ENCODE peak calls at places on chromosomes 12 and 14, in ten cellular contexts. R, G, W, U, N, L, A, M, I and V are unnamed samples.

GRCh38 chr12:88052686-88053085 is 23.5 kb upstream of the C12orf50 start:
- DNase-seq in A (no peak), W (peak; percentile 31), M (peak; percentile 38), I (no peak), R (peak; percentile 13), N (no peak), L (no peak), U (peak; percentile 53), G (peak; percentile 34), V (peak; percentile 24)

GRCh38 chr14:103738706-103739451 is 23.3 kb downstream of the ZFYVE21 start:
- DNase-seq in R (no peak), A (no peak), W (no peak), G (no peak), I (no peak), M (no peak), L (no peak), N (no peak), U (no peak), V (peak; percentile 65)

GRCh38 chr14:104579507-104579906 is at the start of gene C14orf180:
- DNase-seq in L (no peak), R (peak; percentile 57), A (no peak), N (peak; percentile 72), W (no peak), G (no peak), U (no peak), I (no peak), M (no peak), V (peak; percentile 9)

GRCh38 chr12:124862768-124863408 is 776 bp downstream of the SCARB1 start:
- DNase-seq in A (peak; percentile 6), W (peak; percentile 25), U (peak; percentile 56), I (peak; percentile 12), M (peak; percentile 66), L (no peak), G (peak; percentile 23), N (no peak), R (peak; percentile 37), V (no peak)

GRCh38 chr12:55681142-55682077 is 26.3 kb downstream of the ITGA7 start:
- DNase-seq in L (no peak), R (peak; percentile 85), W (no peak), G (peak; percentile 71), N (peak; percentile 54), I (no peak), A (no peak), U (peak; percentile 89), M (no peak), V (no peak)

GRCh38 chr14:102629011-102629444 is 36.6 kb downstream of the RCOR1 start:
- DNase-seq in N (no peak), G (no peak), L (no peak), W (no peak), U (no peak), R (no peak), A (no peak), I (no peak), M (no peak), V (no peak)

GRCh38 chr14:59936145-59936544 is 16.2 kb downstream of the LRRC9 start:
- DNase-seq in R (no peak), G (no peak), A (no peak), U (no peak), N (no peak), L (no peak), M (no peak), I (no peak), W (no peak), V (no peak)

GRCh38 chr14:74616507-74616906 is 4.5 kb upstream of the LTBP2 start:
- DNase-seq in I (no peak), A (no peak), W (no peak), N (no peak), M (no peak), G (peak; percentile 93), L (no peak), R (no peak), U (no peak), V (no peak)

GRCh38 chr12:48936379-48936979 is 11.2 kb upstream of the FKBP11 start:
- DNase-seq in N (peak; percentile 62), R (peak; percentile 80), A (peak; percentile 85), W (peak; percentile 62), I (peak; percentile 78), G (peak; percentile 58), U (peak; percentile 90), M (peak; percentile 80), L (peak; percentile 74), V (peak; percentile 8)

GRCh38 chr14:57388072-57388471 is 2.3 kb upstream of the NAA30 start:
- DNase-seq in N (no peak), M (no peak), W (no peak), I (no peak), A (no peak), R (no peak), U (no peak), G (no peak), L (no peak), V (no peak)

GRCh38 chr14:57378661-57379060 is 11.7 kb upstream of the NAA30 start:
- DNase-seq in L (no peak), U (no peak), I (no peak), A (no peak), R (no peak), M (no peak), G (no peak), W (no peak), N (no peak), V (no peak)

GRCh38 chr14:57382283-57382682 is 8.1 kb upstream of the NAA30 start:
- DNase-seq in U (no peak), W (no peak), R (no peak), I (no peak), L (no peak), N (no peak), A (no peak), G (peak; percentile 86), M (no peak), V (no peak)

GRCh38 chr14:57380935-57381334 is 9.5 kb upstream of the NAA30 start:
- DNase-seq in R (no peak), W (no peak), M (no peak), L (no peak), G (no peak), A (no peak), I (no peak), U (no peak), N (no peak), V (no peak)

GRCh38 chr14:57383125-57383524 is 7.3 kb upstream of the NAA30 start:
- DNase-seq in L (no peak), I (no peak), W (no peak), U (no peak), G (no peak), M (no peak), N (no peak), R (no peak), A (no peak), V (no peak)
- H3K27ac ChIP-seq in L (no peak overlapping the region), I (no peak overlapping the region), W (no peak overlapping the region), U (no peak overlapping the region), G (no peak overlapping the region), M (no peak overlapping the region), N (no peak overlapping the region), R (no peak overlapping the region), A (no peak overlapping the region), V (no peak overlapping the region)

GRCh38 chr14:67068246-67068645 is 121.0 kb upstream of the GARIN2 start:
- DNase-seq in W (no peak), R (no peak), A (no peak), L (no peak), N (no peak), I (no peak), U (no peak), G (peak; percentile 65), M (no peak), V (no peak)
- H3K27ac ChIP-seq in W (no peak overlapping the region), R (no peak overlapping the region), A (no peak overlapping the region), L (no peak overlapping the region), N (no peak overlapping the region), I (no peak overlapping the region), U (no peak overlapping the region), G (no peak overlapping the region), M (no peak overlapping the region), V (no peak overlapping the region)

GRCh38 chr12:10366875-10367274 is 23.0 kb downstream of the KLRK1 start:
- DNase-seq in A (no peak), W (no peak), U (no peak), M (no peak), R (no peak), L (no peak), N (no peak), I (no peak), G (no peak), V (no peak)

GRCh38 chr12:10363922-10364838 is 25.7 kb downstream of the KLRK1 start:
- DNase-seq in U (peak; percentile 41), M (no peak), R (peak; percentile 41), L (peak; percentile 58), I (peak; percentile 26), A (peak; percentile 10), W (peak; percentile 51), N (peak; percentile 26), G (peak; percentile 50), V (no peak)

GRCh38 chr12:10364839-10365681 is 24.8 kb downstream of the KLRK1 start:
- DNase-seq in U (peak; percentile 45), W (peak; percentile 67), I (peak; percentile 74), N (peak; percentile 28), A (peak; percentile 33), G (peak; percentile 80), L (peak; percentile 83), R (peak; percentile 71), M (peak; percentile 65), V (no peak)

GRCh38 chr12:10363665-10363921 is 26.2 kb downstream of the KLRK1 start:
- DNase-seq in M (no peak), L (no peak), R (no peak), W (no peak), A (no peak), U (no peak), G (no peak), I (no peak), N (no peak), V (no peak)

GRCh38 chr12:10365716-10366433 is 24.0 kb downstream of the KLRK1 start:
- DNase-seq in M (no peak), G (peak; percentile 58), I (no peak), N (no peak), R (no peak), W (no peak), A (no peak), L (no peak), U (peak; percentile 3), V (no peak)
- H3K27ac ChIP-seq in M (peak overlapping the region; percentile 100), G (no peak overlapping the region), I (peak overlapping the region; percentile 49), N (peak overlapping the region; percentile 96), R (peak overlapping the region; percentile 95), W (no peak overlapping the region), A (peak overlapping the region; percentile 77), L (peak overlapping the region; percentile 98), U (no peak overlapping the region), V (peak overlapping the region; percentile 98)

GRCh38 chr14:68141531-68142088 is 322.0 kb downstream of the RAD51B start:
- DNase-seq in I (no peak), G (peak; percentile 68), M (no peak), R (no peak), L (no peak), N (no peak), A (no peak), W (no peak), U (no peak), V (no peak)

GRCh38 chr14:68144051-68144681 is 324.6 kb downstream of the RAD51B start:
- DNase-seq in R (peak; percentile 31), L (peak; percentile 88), I (peak; percentile 3), N (no peak), M (no peak), U (no peak), W (no peak), A (no peak), G (peak; percentile 66), V (no peak)

GRCh38 chr14:68145539-68145938 is 326.0 kb downstream of the RAD51B start:
- DNase-seq in M (no peak), N (no peak), W (no peak), R (no peak), U (no peak), L (no peak), A (no peak), I (no peak), G (peak; percentile 63), V (no peak)

GRCh38 chr14:68145036-68145435 is 325.5 kb downstream of the RAD51B start:
- DNase-seq in M (no peak), N (no peak), A (no peak), L (no peak), U (no peak), R (peak; percentile 55), G (no peak), W (no peak), I (no peak), V (no peak)

GRCh38 chr14:68143341-68143807 is 323.8 kb downstream of the RAD51B start:
- DNase-seq in U (no peak), A (no peak), G (peak; percentile 91), I (no peak), R (peak; percentile 61), M (peak; percentile 35), N (peak; percentile 80), L (peak; percentile 89), W (no peak), V (peak; percentile 25)
- H3K27ac ChIP-seq in U (no peak overlapping the region), A (no peak overlapping the region), G (peak overlapping the region; percentile 0), I (no peak overlapping the region), R (peak overlapping the region; percentile 89), M (peak overlapping the region; percentile 66), N (peak overlapping the region; percentile 89), L (peak overlapping the region; percentile 96), W (no peak overlapping the region), V (no peak overlapping the region)